ENCODE peak calls at places on chromosomes 6 and 20, in four cellular contexts. A is RWPE1; D is stimulated activated effector memory CD8-positive, alpha-beta T cell treated with anti-CD3 and anti-CD28 coated beads, Interleukin-12 subunit alpha, Interleukin-12 subunit beta, amount 100 ng/mL, for 72 hours; Z is trophoblast cell. N is an unnamed sample.

GRCh38 chr6:139588076-139588639 is 213.7 kb upstream of the CITED2 start:
- DNase-seq in D (no peak), Z (no peak), A (no peak), N (no peak)

GRCh38 chr20:5065489-5066383 is 54.0 kb downstream of the PCNA start:
- DNase-seq in A (peak), D (no peak), Z (peak), N (peak)

GRCh38 chr6:26059901-26060300 is 27.3 kb upstream of the HFE start:
- DNase-seq in D (no peak), Z (no peak), A (no peak), N (no peak)

GRCh38 chr6:148829415-148830101 is 82.7 kb downstream of the UST start:
- DNase-seq in A (no peak), Z (no peak), D (no peak), N (no peak)

GRCh38 chr20:42610070-42610469 is 579.6 kb downstream of the PTPRT start:
- DNase-seq in D (no peak), A (no peak), Z (no peak), N (no peak)

GRCh38 chr6:156534594-156534993 is 242.6 kb upstream of the ARID1B start:
- DNase-seq in A (no peak), Z (no peak), D (no peak), N (no peak)

GRCh38 chr6:147986891-147987290 is 355.7 kb upstream of the SASH1 start:
- DNase-seq in Z (no peak), D (no peak), A (no peak), N (no peak)

GRCh38 chr20:50298554-50299324 is 108.1 kb downstream of the CEBPB start:
- DNase-seq in A (no peak), Z (no peak), D (no peak), N (no peak)

GRCh38 chr20:46606817-46607190 is 44.5 kb downstream of the SLC13A3 start:
- DNase-seq in Z (no peak), A (no peak), D (no peak), N (no peak)

N was measured in AG10803.